ENCODE peak calls at places on chromosome 9, in five cellular contexts. E is CD4-positive, alpha-beta T cell; P is lower lobe of right lung; J is GM13976; L is GM10248. F is an unnamed sample.

GRCh38 chr9:35669331-35670145 is 4.2 kb upstream of the CA9 start:
- DNase-seq in J (no peak), E (no peak), L (no peak), P (no peak), F (peak)

GRCh38 chr9:124450241-124450924 is at the start of gene ADGRD2:
- DNase-seq in E (no peak), L (peak), J (peak), P (no peak), F (no peak)

GRCh38 chr9:120383999-120384924 is 195.7 kb downstream of the CDK5RAP2 start:
- DNase-seq in P (no peak), J (no peak), L (no peak), E (no peak), F (no peak)

GRCh38 chr9:134536101-134536900 is 105.3 kb upstream of the COL5A1 start:
- DNase-seq in P (no peak), E (no peak), L (no peak), J (no peak), F (no peak)

GRCh38 chr9:13322828-13323550 is 43.5 kb upstream of the MPDZ start:
- DNase-seq in E (no peak), J (no peak), L (no peak), P (no peak), F (no peak)

GRCh38 chr9:111934747-111935146 is 38.1 kb downstream of the UGCG start:
- DNase-seq in L (no peak), J (no peak), P (no peak), E (no peak), F (no peak)

GRCh38 chr9:9913276-9913832 is 699.4 kb downstream of the PTPRD start:
- DNase-seq in J (no peak), E (no peak), P (no peak), L (no peak), F (no peak)

GRCh38 chr9:31272456-31273295 is 1111.8 kb upstream of the ACO1 start:
- DNase-seq in E (no peak), L (no peak), J (no peak), P (no peak), F (peak)

GRCh38 chr9:124869466-124869985 is 7.6 kb downstream of the ARPC5L start:
- DNase-seq in E (no peak), J (no peak), L (no peak), P (no peak), F (no peak)

GRCh38 chr9:98906273-98907040 is 37.2 kb upstream of the COL15A1 start:
- DNase-seq in P (no peak), J (no peak), L (no peak), E (no peak), F (no peak)

GRCh38 chr9:114151426-114151956 is 3.8 kb upstream of the COL27A1 start:
- DNase-seq in L (no peak), J (no peak), P (no peak), E (no peak), F (no peak)

GRCh38 chr9:127358770-127359169 is 38.2 kb upstream of the SLC2A8 start:
- DNase-seq in P (no peak), J (no peak), L (no peak), E (no peak), F (no peak)

GRCh38 chr9:127360829-127361228 is 36.1 kb upstream of the SLC2A8 start:
- DNase-seq in P (no peak), L (no peak), J (no peak), E (no peak), F (no peak)

GRCh38 chr9:127360205-127360604 is 36.8 kb upstream of the SLC2A8 start:
- DNase-seq in E (no peak), J (no peak), L (no peak), P (no peak), F (no peak)

GRCh38 chr9:127362829-127363228 is 34.1 kb upstream of the SLC2A8 start:
- DNase-seq in L (no peak), E (no peak), J (no peak), P (no peak), F (no peak)

GRCh38 chr9:127361561-127361960 is 35.4 kb upstream of the SLC2A8 start:
- DNase-seq in E (no peak), L (no peak), J (no peak), P (no peak), F (no peak)
- TF ChIP-seq CTCF in E (no peak), L (no peak), J (no peak), P (no peak), F (no peak)

DNA sequence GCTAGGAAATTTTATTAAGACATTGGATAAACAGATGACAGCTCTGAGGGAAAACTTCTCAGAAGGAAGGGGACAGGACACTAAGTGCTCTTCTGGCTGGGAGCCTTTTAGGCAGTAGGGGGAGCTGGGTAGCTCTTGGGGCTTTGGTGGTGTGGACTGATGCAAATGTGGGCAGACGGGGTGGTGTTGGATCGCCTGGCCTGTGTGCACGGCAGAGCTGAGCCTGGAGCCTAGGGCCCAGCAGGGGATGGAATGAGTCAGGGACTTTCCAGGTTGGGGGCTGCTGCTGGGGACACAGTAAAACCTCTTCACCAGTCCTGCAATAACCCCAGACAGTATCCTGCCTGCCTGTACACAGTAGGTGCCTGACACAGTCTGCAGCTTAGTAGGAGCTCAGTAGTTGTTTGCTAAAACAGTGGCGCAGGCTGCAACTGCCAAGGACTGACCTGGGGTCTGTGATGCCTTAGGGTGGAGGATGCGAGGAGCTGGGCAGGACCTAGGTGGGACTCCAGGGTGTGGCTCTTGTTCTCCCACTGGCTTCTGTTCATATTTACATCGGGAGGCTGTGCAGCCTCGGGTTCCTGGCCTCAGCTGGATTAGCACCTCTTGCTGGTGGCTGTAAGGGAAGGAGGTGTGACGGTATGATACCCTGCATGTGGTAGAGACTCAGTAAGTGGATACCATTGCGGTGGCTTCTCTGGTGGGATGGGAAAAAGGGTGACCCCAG is 83.8 kb downstream of the DAB2IP start:
- DNase-seq in P (no peak), E (no peak), J (peak), L (peak), F (peak)
- TF ChIP-seq CTCF in P (peak), E (no peak), J (no peak), L (peak), F (peak)

GRCh38 chr9:17574342-17574741 is 4.5 kb upstream of the SH3GL2 start:
- DNase-seq in E (no peak), L (no peak), P (no peak), J (no peak), F (no peak)

GRCh38 chr9:17580119-17580518 is 1.3 kb downstream of the SH3GL2 start:
- DNase-seq in E (no peak), L (no peak), P (no peak), J (no peak), F (no peak)

GRCh38 chr9:17578577-17578910 is 322 bp upstream of the SH3GL2 start:
- DNase-seq in E (no peak), J (no peak), P (no peak), L (no peak), F (no peak)

GRCh38 chr9:17578911-17579793 is at the start of gene SH3GL2:
- DNase-seq in L (peak), E (no peak), J (peak), P (peak), F (peak)
- TF ChIP-seq CTCF in L (no peak), E (no peak), J (no peak), P (no peak), F (no peak)

GRCh38 chr9:37430841-37431597 is 8.5 kb downstream of the GRHPR start:
- DNase-seq in L (no peak), E (no peak), P (no peak), J (no peak), F (no peak)
- TF ChIP-seq CTCF in L (no peak), E (no peak), P (no peak), J (no peak), F (no peak)

DNA sequence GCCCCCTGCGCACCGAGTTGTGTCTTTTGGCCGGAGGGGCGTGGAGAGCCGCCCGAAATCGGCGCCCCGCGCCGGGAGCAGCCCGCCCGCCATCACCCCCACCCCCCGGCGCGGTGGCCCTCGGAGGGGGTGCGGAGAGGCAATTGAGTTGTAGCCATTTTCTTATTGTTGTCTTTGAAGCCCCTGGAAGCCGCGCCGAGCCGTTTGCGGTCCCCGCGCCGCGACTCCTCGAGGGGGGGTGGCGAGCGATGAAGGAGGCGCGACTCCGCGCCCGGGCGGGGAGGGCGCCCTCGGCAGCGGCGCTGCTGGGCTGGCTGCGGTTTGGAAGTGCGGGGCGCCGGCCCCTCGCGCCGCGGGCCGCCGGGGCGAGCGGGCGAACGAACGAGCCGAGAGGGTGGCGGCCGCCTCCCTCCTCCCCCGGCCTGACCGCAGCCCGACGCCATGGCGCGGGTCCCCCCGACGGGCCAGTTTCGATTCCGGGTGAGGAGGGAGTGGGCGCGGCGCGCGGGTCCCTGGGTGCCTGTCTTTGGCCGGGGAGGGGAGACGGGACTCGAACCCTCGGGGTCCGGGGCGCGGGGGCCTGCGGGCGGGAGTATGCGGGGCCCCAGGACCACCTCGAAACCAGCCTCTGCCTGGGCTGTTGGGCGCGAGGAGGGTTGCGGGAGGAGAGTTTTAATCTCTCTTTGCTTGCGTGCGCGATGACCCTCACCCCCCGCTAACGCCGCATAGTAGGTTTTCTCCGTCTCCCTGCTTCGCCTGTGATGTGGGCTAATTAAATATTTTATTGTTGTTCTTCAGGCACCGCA is 1.3 kb downstream of the TLE4 start:
- DNase-seq in E (peak), L (peak), P (peak), J (peak), F (no peak)
- TF ChIP-seq CTCF in E (no peak), L (peak), P (no peak), J (peak), F (no peak)

GRCh38 chr9:92657296-92658094 is 12.4 kb downstream of the IPPK start:
- DNase-seq in P (no peak), E (no peak), L (no peak), J (no peak), F (no peak)
- TF ChIP-seq CTCF in P (no peak), E (no peak), L (no peak), J (no peak), F (no peak)

DNA sequence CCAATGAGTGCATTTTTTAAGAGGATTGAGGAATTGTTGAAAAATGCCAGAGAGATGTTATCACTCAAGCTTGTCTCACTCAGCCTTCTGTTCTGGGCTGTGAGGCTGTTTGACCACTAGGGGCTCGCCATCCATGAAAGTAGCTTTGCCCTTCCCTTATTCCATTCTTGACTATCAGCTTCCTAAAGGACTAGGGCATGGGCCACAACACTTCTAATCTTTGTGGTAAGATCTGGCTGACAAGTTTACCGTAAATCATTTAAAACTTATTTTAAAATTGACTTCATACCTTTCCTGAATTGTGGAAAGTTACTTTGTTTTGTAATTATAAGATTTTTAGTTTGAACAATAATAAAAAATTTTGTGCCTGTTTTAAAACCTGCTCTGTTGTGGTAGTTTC is 49.5 kb downstream of the TJP2 start:
- DNase-seq in E (no peak), P (no peak), J (peak), L (peak), F (peak)
- TF ChIP-seq CTCF in E (no peak), P (peak), J (peak), L (peak), F (peak)

GRCh38 chr9:37938121-37938906 is 34.4 kb upstream of the SLC25A51 start:
- DNase-seq in L (no peak), P (peak), E (no peak), J (no peak), F (no peak)
- TF ChIP-seq CTCF in L (no peak), P (no peak), E (no peak), J (no peak), F (no peak)

DNA sequence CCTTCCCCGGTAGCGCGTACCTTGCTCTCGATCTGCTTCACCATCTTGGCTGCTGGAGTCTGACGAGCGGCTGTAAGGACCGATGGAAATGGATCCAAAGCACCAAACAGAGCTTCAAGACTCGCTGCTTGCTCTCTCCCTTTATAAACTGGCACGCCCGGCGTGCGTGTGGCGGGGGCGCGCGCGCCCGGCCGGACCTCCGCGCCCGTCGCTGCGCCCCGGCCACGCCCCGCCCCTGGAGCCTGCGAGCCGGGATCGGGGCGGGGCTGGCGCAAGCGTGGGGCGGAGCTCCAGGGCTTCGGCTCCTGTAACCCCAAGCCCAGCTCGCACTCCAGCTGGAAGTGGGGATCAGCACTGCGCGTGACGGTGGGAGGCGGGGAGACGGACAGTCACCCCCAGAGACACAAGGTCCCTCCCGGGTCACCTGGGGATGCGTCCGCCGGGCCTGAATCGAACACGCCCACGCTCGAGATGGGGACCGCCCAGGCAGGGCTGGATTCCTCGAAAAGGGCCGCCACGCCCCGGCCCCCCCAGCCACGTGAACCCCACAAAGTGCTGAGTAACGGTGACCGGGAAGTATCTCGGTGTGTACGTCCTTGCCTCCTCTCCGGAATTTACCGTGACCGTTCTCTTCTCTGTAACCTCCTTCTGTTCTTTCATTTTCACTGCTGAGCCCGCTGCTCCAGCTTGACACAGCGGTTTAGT is at the start of gene TXN:
- DNase-seq in J (peak), E (peak), L (peak), P (peak), F (peak)
- TF ChIP-seq CTCF in J (no peak), E (no peak), L (no peak), P (no peak), F (no peak)

F was measured in Calu3.